ENCODE peak calls at places on chromosomes 5 and 9, in seven cellular contexts. X is cardiac muscle cell; H is naive thymus-derived CD4-positive, alpha-beta T cell; E is heart right ventricle; D is hepatocyte; Y is fibroblast of lung; L is mammary epithelial cell. C is an unnamed sample. For H3K4me1 and H3K36me3, the result is how much of the 10 kb centered on the place peaks cover.

GRCh38 chr9:132059351-132059750 is 20.3 kb downstream of the MED27 start:
- DNase-seq in Y (no peak), H (no peak), D (no peak), L (no peak), E (peak), X (no peak), C (no peak)

GRCh38 chr5:58905944-58906343 is 323.1 kb downstream of the RAB3C start:
- DNase-seq in X (no peak), D (no peak), L (no peak), Y (no peak), H (no peak), E (no peak), C (no peak)

GRCh38 chr9:7376838-7377237 is 422.7 kb downstream of the DMAC1 start:
- DNase-seq in X (peak), E (no peak), H (no peak), D (no peak), Y (peak), L (no peak), C (no peak)

GRCh38 chr5:127892467-127893207 is 189.4 kb downstream of the CCDC192 start:
- DNase-seq in H (no peak), X (peak), L (peak), E (no peak), D (no peak), Y (peak), C (no peak)

GRCh38 chr9:36862206-36863145 is 171.6 kb downstream of the PAX5 start:
- DNase-seq in X (peak), Y (peak), E (no peak), H (no peak), D (peak), L (peak), C (no peak)

GRCh38 chr9:1207681-1208080 is 157.5 kb downstream of the DMRT2 start:
- DNase-seq in H (no peak), D (no peak), E (no peak), X (no peak), L (no peak), Y (no peak), C (no peak)

GRCh38 chr9:127088724-127089615 is 33.5 kb downstream of the ANGPTL2 start:
- DNase-seq in X (no peak), E (no peak), H (no peak), L (no peak), D (no peak), Y (no peak), C (no peak)

GRCh38 chr5:135371738-135372232 is 27.2 kb downstream of the MACROH2A1 start:
- DNase-seq in D (no peak), Y (no peak), L (no peak), H (no peak), X (no peak), E (no peak), C (no peak)

GRCh38 chr5:9176641-9177040 is 369.2 kb downstream of the SEMA5A start:
- DNase-seq in X (no peak), H (no peak), L (no peak), Y (no peak), E (no peak), D (no peak), C (no peak)

GRCh38 chr5:55904152-55904551 is 53.0 kb downstream of the IL31RA start:
- DNase-seq in H (no peak), X (peak), L (no peak), D (no peak), E (no peak), Y (peak), C (no peak)

GRCh38 chr5:98157368-98157767 is 616.1 kb upstream of the RGMB start:
- DNase-seq in H (no peak), Y (no peak), X (no peak), D (no peak), L (no peak), E (no peak), C (no peak)
- H3K4me3 ChIP-seq in H (no peak), Y (no peak), X (no peak), D (no peak), L (no peak), E (no peak), C (no peak)

GRCh38 chr5:1516615-1517601 is 6.9 kb downstream of the LPCAT1 start:
- DNase-seq in D (no peak), X (peak), L (peak), E (peak), Y (peak), H (peak), C (peak)
- H3K4me1 ChIP-seq in D (under half), X (under half), L (under half), E (under half), Y (under half), H (half or more), C (half or more)

GRCh38 chr9:86893811-86894490 is 53.4 kb downstream of the GAS1 start:
- DNase-seq in H (no peak), E (no peak), L (no peak), D (no peak), Y (no peak), X (peak), C (no peak)
- H3K36me3 ChIP-seq in H (under half), E (under half), L (under half), D (under half), Y (under half), X (under half), C (under half)

GRCh38 chr5:176809544-176810083 is 745 bp upstream of the UNC5A start:
- DNase-seq in H (no peak), X (no peak), E (no peak), Y (no peak), L (peak), D (no peak), C (no peak)
- H3K4me3 ChIP-seq in H (no peak), X (peak), E (peak), Y (no peak), L (no peak), D (peak), C (peak)

GRCh38 chr9:93206576-93207155 is 22.7 kb downstream of the WNK2 start:
- DNase-seq in D (no peak), H (no peak), Y (no peak), L (no peak), X (no peak), E (no peak), C (no peak)

GRCh38 chr9:93203713-93204469 is 20.0 kb downstream of the WNK2 start:
- DNase-seq in E (no peak), D (no peak), X (no peak), H (no peak), L (no peak), Y (no peak), C (no peak)

GRCh38 chr9:93204470-93205043 is 20.6 kb downstream of the WNK2 start:
- DNase-seq in E (no peak), Y (no peak), H (no peak), X (no peak), L (no peak), D (no peak), C (no peak)

GRCh38 chr9:93205896-93206575 is 22.1 kb downstream of the WNK2 start:
- DNase-seq in L (no peak), Y (no peak), X (no peak), H (no peak), E (no peak), D (no peak), C (no peak)

DNA sequence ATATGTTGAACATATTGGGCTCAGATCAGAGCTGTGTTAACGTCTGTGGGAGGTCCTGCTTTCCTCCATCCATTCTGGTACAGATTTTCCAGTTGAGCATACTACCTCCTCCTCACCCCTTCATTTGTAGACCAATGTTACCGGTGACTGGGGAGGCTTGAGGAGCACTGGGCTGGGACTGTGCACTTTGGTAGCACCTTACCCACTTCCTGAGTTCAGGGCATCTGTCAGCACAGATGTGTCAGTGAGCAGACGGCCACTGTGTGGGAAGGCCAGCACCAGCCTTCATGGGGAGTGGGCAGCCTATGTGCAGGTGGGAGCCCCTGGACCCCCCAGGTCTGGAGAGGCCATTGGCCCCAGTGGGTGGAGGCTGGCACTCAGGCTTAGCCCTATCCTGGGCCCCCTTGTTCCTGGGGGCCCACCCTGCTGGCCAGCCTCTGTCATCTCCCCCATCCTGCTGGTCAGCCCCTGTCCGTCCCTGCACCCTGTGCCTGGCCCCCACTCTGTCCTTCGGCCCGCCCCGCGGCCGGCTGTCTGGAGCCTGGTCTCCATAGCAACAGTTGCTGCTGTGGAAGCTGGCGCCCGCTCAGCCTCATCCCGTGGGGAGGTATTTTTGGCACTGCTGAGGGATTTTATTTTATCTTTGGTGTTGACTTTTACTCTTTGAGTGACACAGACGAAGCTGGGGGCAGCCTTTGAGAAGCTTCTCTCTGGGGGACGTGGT is 21.3 kb downstream of the WNK2 start:
- DNase-seq in D (peak), E (peak), Y (no peak), X (peak), L (no peak), H (no peak), C (no peak)
- H3K4me1 ChIP-seq in D (under half), E (half or more), Y (under half), X (half or more), L (under half), H (under half), C (under half)